ENCODE peak calls at places on chromosomes 2 and 18, in ten cellular contexts. L is HL-60, F is IMR-90, E is mesendoderm, R is H1, Q is dorsolateral prefrontal cortex, X is substantia nigra, U is caudate nucleus, S is prostate gland, T is uterus. W is an unnamed sample.
A peak's percentile ranks its signal among the peaks of the same experiment; 100 is the strongest.

GRCh38 chr2:241131531-241131930 is 17.7 kb downstream of the PASK start:
- DNase-seq in L (no peak), F (no peak), E (no peak), R (no peak), Q (no peak), X (no peak), U (no peak), S (no peak), T (no peak), W (no peak)

GRCh38 chr2:202039278-202040100 is 5.8 kb downstream of the FZD7 start:
- DNase-seq in L (no peak), F (no peak), E (peak; percentile 81), R (no peak), Q (no peak), X (no peak), U (no peak), S (peak; percentile 9), T (no peak), W (peak; percentile 36)

GRCh38 chr18:45589559-45590041 is 25.7 kb upstream of the SLC14A2 start:
- DNase-seq in L (no peak), F (peak; percentile 91), E (no peak), R (no peak), Q (no peak), X (no peak), U (no peak), S (no peak), T (peak; percentile 51), W (no peak)

GRCh38 chr2:138827426-138828054 is 47.4 kb upstream of the NXPH2 start:
- DNase-seq in L (peak; percentile 44), F (peak; percentile 68), E (peak; percentile 83), R (no peak), Q (no peak), X (no peak), U (peak; percentile 1), S (peak; percentile 10), T (peak; percentile 21), W (no peak)

GRCh38 chr2:182827182-182827879 is 39.1 kb downstream of the FRZB start:
- DNase-seq in L (no peak), F (peak; percentile 31), E (no peak), R (no peak), Q (no peak), X (no peak), U (no peak), S (no peak), T (no peak), W (no peak)

GRCh38 chr2:8679827-8680731 is 1.8 kb upstream of the ID2 start:
- DNase-seq in L (no peak), F (peak; percentile 43), E (peak; percentile 56), R (no peak), Q (no peak), X (no peak), U (no peak), S (peak; percentile 51), T (no peak), W (peak; percentile 88)

GRCh38 chr18:805008-805754 is 6.9 kb downstream of the YES1 start:
- DNase-seq in L (no peak), F (no peak), E (no peak), R (no peak), Q (no peak), X (no peak), U (no peak), S (no peak), T (no peak), W (no peak)

GRCh38 chr2:13605266-13605665 is 888.5 kb downstream of the TRIB2 start:
- DNase-seq in L (no peak), F (no peak), E (no peak), R (no peak), Q (no peak), X (no peak), U (no peak), S (no peak), T (no peak), W (no peak)

GRCh38 chr2:207241198-207241597 is 75.5 kb upstream of the KLF7 start:
- DNase-seq in L (no peak), F (peak; percentile 32), E (no peak), R (no peak), Q (no peak), X (no peak), U (no peak), S (no peak), T (no peak), W (no peak)

GRCh38 chr2:207239222-207239674 is 73.5 kb upstream of the KLF7 start:
- DNase-seq in L (peak; percentile 95), F (peak; percentile 100), E (peak; percentile 44), R (no peak), Q (no peak), X (no peak), U (no peak), S (peak; percentile 34), T (peak; percentile 65), W (peak; percentile 9)

GRCh38 chr2:207240649-207241048 is 74.9 kb upstream of the KLF7 start:
- DNase-seq in L (peak; percentile 59), F (no peak), E (no peak), R (no peak), Q (no peak), X (no peak), U (no peak), S (no peak), T (no peak), W (no peak)

GRCh38 chr2:207236156-207236935 is 70.6 kb upstream of the KLF7 start:
- DNase-seq in L (peak; percentile 83), F (no peak), E (no peak), R (no peak), Q (no peak), X (no peak), U (no peak), S (no peak), T (no peak), W (no peak)

DNA sequence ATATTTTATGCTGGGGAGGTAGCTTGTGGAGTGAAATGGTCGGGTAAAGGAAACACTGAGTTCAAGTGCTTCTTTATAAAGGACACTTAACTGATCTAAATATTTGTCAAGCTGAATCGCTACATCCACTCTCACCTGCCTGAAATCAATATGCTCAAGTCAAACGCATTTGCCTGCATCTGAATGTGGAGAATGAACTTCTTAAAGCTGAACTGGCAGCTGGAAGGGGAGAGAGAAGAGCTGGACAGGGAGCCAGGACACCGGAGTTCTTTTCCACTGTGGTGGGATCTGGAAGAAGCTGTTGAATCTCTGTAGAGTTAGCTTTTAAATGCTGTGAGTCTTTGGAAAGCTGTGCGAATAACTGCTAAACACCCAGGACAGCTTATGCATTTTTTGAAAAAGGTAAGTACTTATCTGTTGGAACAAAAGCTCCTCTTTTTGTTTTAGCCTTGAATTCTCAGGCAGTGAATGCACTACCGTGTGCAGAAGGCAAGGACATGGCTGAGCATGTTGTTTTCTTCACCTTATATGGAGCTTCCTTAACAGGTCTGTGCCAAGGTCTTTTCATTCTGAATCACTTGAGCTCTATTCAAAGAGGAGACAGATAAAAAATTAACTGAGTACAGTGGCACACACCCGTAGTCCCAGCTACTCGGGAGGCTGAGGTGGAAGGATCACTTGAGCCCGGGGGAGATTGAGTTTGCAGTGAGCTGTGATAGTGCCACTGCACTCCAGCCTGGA is 74.2 kb upstream of the KLF7 start:
- DNase-seq in L (no peak), F (peak; percentile 74), E (no peak), R (no peak), Q (no peak), X (no peak), U (no peak), S (peak; percentile 29), T (no peak), W (no peak)
- H3K27ac ChIP-seq in L (peak overlapping the region; percentile 83), F (peak overlapping the region; percentile 95), E (no peak overlapping the region), R (no peak overlapping the region), Q (no peak overlapping the region), X (no peak overlapping the region), U (no peak overlapping the region), S (peak overlapping the region; percentile 63), T (peak overlapping the region; percentile 51), W (no peak overlapping the region)

DNA sequence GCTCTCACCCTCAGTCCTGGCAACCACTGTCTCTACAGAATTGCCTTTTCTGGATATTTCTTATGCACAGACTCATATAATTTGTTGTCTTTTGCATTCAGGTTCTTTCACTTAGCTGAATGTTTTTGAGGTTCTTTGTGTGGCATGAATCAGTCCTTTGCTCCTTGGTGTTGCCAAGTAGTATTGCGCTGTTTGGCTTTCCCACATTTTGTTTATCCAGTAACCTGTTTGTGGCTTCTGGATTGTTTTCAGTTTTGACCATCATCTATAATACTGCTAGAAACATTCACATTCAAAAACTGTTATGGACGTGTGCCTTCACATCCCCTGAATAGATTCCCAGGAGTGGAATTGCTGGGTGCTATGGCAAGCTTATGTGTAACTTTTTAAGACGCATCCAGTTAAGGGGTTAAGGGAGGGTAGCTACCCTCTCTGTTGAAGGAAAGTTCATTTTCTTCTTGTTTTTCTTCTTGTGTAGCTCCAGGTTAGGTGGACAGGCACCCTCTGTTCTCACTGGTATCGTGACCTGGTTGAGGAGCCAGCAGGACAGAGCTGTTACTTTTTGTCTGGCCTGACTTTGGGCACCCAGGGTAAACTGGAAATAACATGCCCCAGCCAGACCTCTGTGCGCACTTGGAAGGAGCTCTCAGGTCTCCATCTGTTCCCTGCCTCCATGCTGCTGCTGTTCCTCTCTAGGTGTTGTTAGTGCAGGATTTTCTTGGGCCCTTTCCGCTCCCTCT is 29.6 kb downstream of the ARHGAP25 start:
- DNase-seq in L (no peak), F (peak; percentile 41), E (no peak), R (no peak), Q (no peak), X (no peak), U (no peak), S (no peak), T (no peak), W (no peak)
- H3K27ac ChIP-seq in L (peak overlapping the region; percentile 87), F (no peak overlapping the region), E (no peak overlapping the region), R (no peak overlapping the region), Q (no peak overlapping the region), X (no peak overlapping the region), U (no peak overlapping the region), S (no peak overlapping the region), T (peak overlapping the region; percentile 68), W (no peak overlapping the region)

GRCh38 chr2:36356199-36356989 is 816 bp downstream of the CRIM1 start:
- DNase-seq in L (peak; percentile 61), F (peak; percentile 34), E (no peak), R (no peak), Q (peak; percentile 58), X (no peak), U (peak; percentile 26), S (peak; percentile 46), T (peak; percentile 53), W (peak; percentile 63)
- H3K27ac ChIP-seq in L (no peak overlapping the region), F (peak overlapping the region; percentile 92), E (peak overlapping the region; percentile 91), R (no peak overlapping the region), Q (peak overlapping the region; percentile 67), X (peak overlapping the region; percentile 40), U (peak overlapping the region; percentile 73), S (peak overlapping the region; percentile 79), T (peak overlapping the region; percentile 96), W (peak overlapping the region; percentile 71)

GRCh38 chr2:229675569-229675968 is 38.8 kb downstream of the DNER start:
- DNase-seq in L (no peak), F (no peak), E (no peak), R (no peak), Q (no peak), X (no peak), U (no peak), S (no peak), T (no peak), W (no peak)

GRCh38 chr2:229673676-229674075 is 40.7 kb downstream of the DNER start:
- DNase-seq in L (no peak), F (no peak), E (no peak), R (no peak), Q (no peak), X (no peak), U (no peak), S (no peak), T (no peak), W (no peak)

GRCh38 chr2:229672021-229672420 is 42.3 kb downstream of the DNER start:
- DNase-seq in L (no peak), F (no peak), E (no peak), R (no peak), Q (no peak), X (no peak), U (no peak), S (no peak), T (no peak), W (no peak)

GRCh38 chr2:229679393-229680125 is 34.8 kb downstream of the DNER start:
- DNase-seq in L (no peak), F (no peak), E (no peak), R (no peak), Q (no peak), X (no peak), U (no peak), S (no peak), T (no peak), W (no peak)

GRCh38 chr2:229674830-229675530 is 39.4 kb downstream of the DNER start:
- DNase-seq in L (no peak), F (no peak), E (no peak), R (no peak), Q (no peak), X (no peak), U (no peak), S (no peak), T (no peak), W (no peak)
- H3K27ac ChIP-seq in L (no peak overlapping the region), F (no peak overlapping the region), E (no peak overlapping the region), R (no peak overlapping the region), Q (no peak overlapping the region), X (no peak overlapping the region), U (no peak overlapping the region), S (no peak overlapping the region), T (no peak overlapping the region), W (no peak overlapping the region)

W was measured in thyroid gland.